ENCODE peak calls at places on chromosomes 7 and 10, in five cellular contexts. I is mesenchymal stem cell, J is transverse colon, A is lower lobe of right lung, M is breast epithelium. W is an unnamed sample.

GRCh38 chr7:42104694-42105093 is 132.3 kb downstream of the GLI3 start:
- DNase-seq in I (no peak), J (no peak), A (no peak), M (no peak), W (no peak)

GRCh38 chr10:130254168-130255061 is 118.2 kb downstream of the GLRX3 start:
- DNase-seq in I (no peak), J (no peak), A (no peak), M (no peak), W (no peak)

GRCh38 chr7:40891232-40891631 is 756.4 kb downstream of the SUGCT start:
- DNase-seq in I (no peak), J (no peak), A (no peak), M (no peak), W (no peak)

GRCh38 chr7:30650455-30650854 is 31.8 kb downstream of the CRHR2 start:
- DNase-seq in I (no peak), J (no peak), A (no peak), M (no peak), W (no peak)

GRCh38 chr7:116495737-116496136 is 3.8 kb upstream of the CAV2 start:
- DNase-seq in I (no peak), J (no peak), A (no peak), M (no peak), W (no peak)

GRCh38 chr7:101237206-101238067 is at the start of gene CLDN15:
- DNase-seq in I (peak; percentile 35), J (peak; percentile 85), A (no peak), M (no peak), W (no peak)

GRCh38 chr7:65554-65953 is 126.8 kb upstream of the FAM20C start:
- DNase-seq in I (peak; percentile 70), J (no peak), A (peak; percentile 4), M (no peak), W (no peak)

GRCh38 chr10:34351161-34351560 is 463.9 kb downstream of the PARD3 start:
- DNase-seq in I (no peak), J (no peak), A (no peak), M (no peak), W (no peak)

GRCh38 chr10:76558996-76559888 is 1078.4 kb downstream of the KCNMA1 start:
- DNase-seq in I (peak; percentile 82), J (no peak), A (no peak), M (no peak), W (no peak)

GRCh38 chr10:43082087-43082486 is 5.2 kb downstream of the RET start:
- DNase-seq in I (no peak), J (no peak), A (no peak), M (no peak), W (no peak)

GRCh38 chr10:48266528-48266927 is 8.0 kb downstream of the FRMPD2 start:
- DNase-seq in I (no peak), J (no peak), A (no peak), M (no peak), W (no peak)

GRCh38 chr10:22682237-22683192 is 31.9 kb downstream of the PIP4K2A start:
- DNase-seq in I (peak; percentile 81), J (peak; percentile 42), A (peak; percentile 47), M (no peak), W (no peak)

GRCh38 chr10:132162021-132162531 is 24.7 kb upstream of the DPYSL4 start:
- DNase-seq in I (no peak), J (no peak), A (peak; percentile 24), M (no peak), W (no peak)

GRCh38 chr7:123727071-123727837 is 21.5 kb downstream of the WASL start:
- DNase-seq in I (peak; percentile 89), J (no peak), A (no peak), M (no peak), W (no peak)

GRCh38 chr10:106513328-106513727 is 651.2 kb downstream of the SORCS1 start:
- DNase-seq in I (no peak), J (no peak), A (no peak), M (no peak), W (no peak)

GRCh38 chr10:74891048-74891447 is 64.6 kb downstream of the KAT6B start:
- DNase-seq in I (no peak), J (no peak), A (no peak), M (no peak), W (no peak)

GRCh38 chr10:97854735-97855134 is 5.1 kb downstream of the GOLGA7B start:
- DNase-seq in I (no peak), J (no peak), A (no peak), M (no peak), W (no peak)

GRCh38 chr7:143458263-143458662 is 15.0 kb downstream of the TAS2R60 start:
- DNase-seq in I (no peak), J (no peak), A (no peak), M (no peak), W (no peak)

GRCh38 chr7:94216944-94217461 is 177.7 kb upstream of the COL1A2 start:
- DNase-seq in I (peak; percentile 48), J (no peak), A (no peak), M (no peak), W (no peak)

GRCh38 chr7:44534501-44534900 is 6.6 kb downstream of the NPC1L1 start:
- DNase-seq in I (peak; percentile 32), J (peak; percentile 33), A (no peak), M (no peak), W (no peak)

GRCh38 chr10:9362721-9363120 is 1308.2 kb downstream of the GATA3 start:
- DNase-seq in I (no peak), J (no peak), A (no peak), M (no peak), W (no peak)

GRCh38 chr7:114128880-114129279 is 210.1 kb upstream of the PPP1R3A start:
- DNase-seq in I (no peak), J (no peak), A (no peak), M (no peak), W (no peak)

GRCh38 chr7:68929712-68930395 is 668.4 kb upstream of the AUTS2 start:
- DNase-seq in I (no peak), J (no peak), A (no peak), M (no peak), W (no peak)

GRCh38 chr10:67224553-67224952 is 298.7 kb downstream of the LRRTM3 start:
- DNase-seq in I (no peak), J (no peak), A (no peak), M (no peak), W (no peak)

GRCh38 chr7:129610709-129611245 is 743 bp upstream of the NRF1 start:
- DNase-seq in I (no peak), J (no peak), A (no peak), M (no peak), W (no peak)

GRCh38 chr7:831596-832291 is 532 bp upstream of the SUN1 start:
- DNase-seq in I (peak; percentile 95), J (no peak), A (no peak), M (no peak), W (no peak)

GRCh38 chr7:3156508-3156907 is 112.8 kb upstream of the CARD11 start:
- DNase-seq in I (no peak), J (no peak), A (no peak), M (no peak), W (no peak)

GRCh38 chr10:76695069-76695468 is 942.5 kb downstream of the KCNMA1 start:
- DNase-seq in I (no peak), J (no peak), A (no peak), M (no peak), W (no peak)

GRCh38 chr10:119687192-119688032 is 36.2 kb downstream of the BAG3 start:
- DNase-seq in I (peak; percentile 58), J (no peak), A (no peak), M (no peak), W (no peak)

GRCh38 chr7:84022686-84023308 is 171.8 kb downstream of the SEMA3A start:
- DNase-seq in I (peak; percentile 21), J (peak; percentile 19), A (no peak), M (no peak), W (no peak)

GRCh38 chr10:23516530-23516929 is 77.7 kb downstream of the OTUD1 start:
- DNase-seq in I (peak; percentile 35), J (no peak), A (no peak), M (no peak), W (no peak)

GRCh38 chr7:20199015-20199737 is 18.0 kb downstream of the MACC1 start:
- DNase-seq in I (peak; percentile 48), J (peak; percentile 85), A (peak; percentile 77), M (peak; percentile 38), W (no peak)
- H3K4me3 ChIP-seq in I (no peak overlapping the region), J (no peak overlapping the region), A (no peak overlapping the region), M (no peak overlapping the region), W (no peak overlapping the region)

GRCh38 chr10:79178614-79179403 is 110.0 kb downstream of the ZMIZ1 start:
- DNase-seq in I (peak; percentile 87), J (no peak), A (no peak), M (no peak), W (no peak)
- H3K27ac ChIP-seq in I (peak overlapping the region; percentile 89), J (peak overlapping the region; percentile 8), A (peak overlapping the region; percentile 66), M (peak overlapping the region; percentile 81), W (no peak overlapping the region)

DNA sequence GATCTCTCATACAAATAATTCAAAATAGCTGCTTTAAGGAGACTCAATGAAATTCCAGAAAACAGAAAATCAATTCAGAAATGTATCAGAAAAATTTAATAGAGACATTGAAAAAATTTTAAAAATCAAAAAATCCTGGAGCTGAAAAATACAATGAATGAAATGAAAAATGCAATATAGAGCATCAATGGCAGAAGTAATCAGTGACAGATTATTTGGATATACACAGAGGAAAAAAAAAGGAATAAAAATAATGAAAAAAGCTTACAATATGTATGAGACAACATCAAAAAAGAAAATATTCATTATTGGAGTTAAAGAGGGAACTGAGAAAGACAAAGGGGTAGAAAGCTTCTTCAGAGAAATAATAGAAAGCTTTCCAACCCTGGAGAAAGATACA is 122.9 kb upstream of the KLF14 start:
- DNase-seq in I (no peak), J (no peak), A (no peak), M (no peak), W (no peak)
- H3K4me3 ChIP-seq in I (no peak overlapping the region), J (no peak overlapping the region), A (no peak overlapping the region), M (no peak overlapping the region), W (no peak overlapping the region)

DNA sequence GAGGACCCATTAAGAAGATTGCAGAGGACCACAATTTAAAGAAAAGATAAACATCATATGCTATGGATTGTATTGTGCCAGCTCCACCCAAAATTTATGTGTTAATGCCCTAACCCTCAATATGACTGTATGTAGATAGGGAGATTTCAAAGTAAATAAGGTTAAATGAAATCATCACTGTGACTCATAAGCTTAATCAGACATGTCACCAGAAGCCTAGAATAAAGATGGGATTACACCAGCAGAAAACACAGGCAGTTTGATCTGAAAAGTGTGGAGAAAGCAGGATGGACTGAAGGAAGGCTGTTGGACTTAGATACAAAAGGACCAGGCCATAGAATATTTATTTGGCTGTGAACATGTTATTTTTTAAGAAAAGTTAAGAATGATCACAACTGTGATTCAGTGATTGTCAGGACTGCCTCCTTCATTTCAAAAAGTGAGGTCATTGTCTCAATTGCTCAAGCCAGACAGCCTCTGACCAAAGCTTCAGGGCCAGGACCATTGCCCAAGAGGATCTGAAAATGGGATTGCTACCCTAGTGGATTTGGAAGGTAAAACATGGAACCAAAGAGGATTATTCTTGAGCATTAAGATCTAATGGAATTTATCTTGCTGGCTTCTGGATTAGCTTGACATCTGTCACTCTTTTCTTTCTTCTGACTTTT is 270.8 kb upstream of the POM121L12 start:
- DNase-seq in I (peak; percentile 45), J (no peak), A (no peak), M (no peak), W (no peak)
- H3K27ac ChIP-seq in I (no peak overlapping the region), J (no peak overlapping the region), A (no peak overlapping the region), M (no peak overlapping the region), W (no peak overlapping the region)

W was measured in thoracic aorta.